ENCODE peak calls at places on chromosomes 1 and 21, in five cellular contexts. H, B, U, P and G are unnamed samples.
A peak's percentile ranks its signal among the peaks of the same experiment; 100 is the strongest.

GRCh38 chr1:7427066-7427465 is 344.0 kb upstream of the VAMP3 start:
- DNase-seq in P (no peak), B (no peak), U (no peak), H (no peak), G (no peak)

GRCh38 chr1:206012086-206012859 is 9.1 kb upstream of the RAB7B start:
- DNase-seq in U (peak; percentile 91), P (no peak), B (peak; percentile 65), H (peak; percentile 8), G (peak; percentile 28)

GRCh38 chr1:32299327-32299726 is 7.4 kb downstream of the HDAC1 start:
- DNase-seq in H (no peak), P (no peak), U (no peak), B (no peak), G (no peak)

GRCh38 chr21:44291078-44291935 is 5.6 kb downstream of the AIRE start:
- DNase-seq in B (no peak), H (no peak), P (no peak), U (no peak), G (no peak)

GRCh38 chr1:25430073-25430665 is 528 bp upstream of the MACO1 start:
- DNase-seq in U (peak; percentile 92), H (peak; percentile 70), B (peak; percentile 73), P (peak; percentile 66), G (peak; percentile 49)

GRCh38 chr1:53001128-53001527 is 60.9 kb upstream of the PODN start:
- DNase-seq in H (no peak), U (no peak), P (no peak), B (no peak), G (no peak)

GRCh38 chr1:182617734-182618288 is 13.6 kb upstream of the RGS16 start:
- DNase-seq in U (no peak), B (no peak), H (no peak), P (no peak), G (no peak)

GRCh38 chr1:98399219-98399618 is 262.3 kb upstream of the SNX7 start:
- DNase-seq in U (no peak), P (no peak), B (no peak), H (no peak), G (no peak)

GRCh38 chr1:202029171-202029665 is 18.8 kb downstream of the ELF3 start:
- DNase-seq in B (no peak), H (no peak), P (no peak), U (no peak), G (no peak)

GRCh38 chr1:210244746-210245367 is 12.3 kb downstream of the SERTAD4 start:
- DNase-seq in U (no peak), P (no peak), H (no peak), B (no peak), G (no peak)

GRCh38 chr21:37758997-37759396 is 157.3 kb downstream of the KCNJ6 start:
- DNase-seq in P (no peak), U (no peak), B (peak; percentile 79), H (no peak), G (no peak)

GRCh38 chr1:198829948-198830347 is 191.1 kb downstream of the PTPRC start:
- DNase-seq in P (no peak), U (no peak), B (peak; percentile 49), H (no peak), G (no peak)

DNA sequence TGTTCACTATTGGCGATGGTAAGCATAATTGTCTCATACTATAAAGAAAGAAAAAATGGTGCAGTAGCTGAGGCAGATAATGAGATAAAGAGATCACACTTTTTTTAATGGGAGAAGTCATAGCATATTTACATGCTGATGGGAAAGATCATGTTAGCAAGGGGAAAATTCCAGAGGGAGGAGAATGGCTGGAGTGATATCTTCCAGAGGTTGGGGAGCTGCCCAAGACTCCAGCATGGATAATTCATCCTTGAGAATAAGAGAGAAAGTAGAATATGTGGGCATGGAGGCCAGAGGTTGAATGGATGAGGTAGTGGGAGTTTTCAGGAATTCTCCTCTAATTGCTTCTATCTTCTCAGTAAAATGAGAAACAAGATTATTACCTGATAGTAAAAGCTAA is 45.8 kb upstream of the RGS1 start:
- DNase-seq in B (no peak), H (no peak), U (no peak), P (no peak), G (no peak)
- H3K27ac ChIP-seq in B (no peak overlapping the region), H (no peak overlapping the region), U (peak overlapping the region; percentile 34), P (peak overlapping the region; percentile 63), G (peak overlapping the region; percentile 60)

DNA sequence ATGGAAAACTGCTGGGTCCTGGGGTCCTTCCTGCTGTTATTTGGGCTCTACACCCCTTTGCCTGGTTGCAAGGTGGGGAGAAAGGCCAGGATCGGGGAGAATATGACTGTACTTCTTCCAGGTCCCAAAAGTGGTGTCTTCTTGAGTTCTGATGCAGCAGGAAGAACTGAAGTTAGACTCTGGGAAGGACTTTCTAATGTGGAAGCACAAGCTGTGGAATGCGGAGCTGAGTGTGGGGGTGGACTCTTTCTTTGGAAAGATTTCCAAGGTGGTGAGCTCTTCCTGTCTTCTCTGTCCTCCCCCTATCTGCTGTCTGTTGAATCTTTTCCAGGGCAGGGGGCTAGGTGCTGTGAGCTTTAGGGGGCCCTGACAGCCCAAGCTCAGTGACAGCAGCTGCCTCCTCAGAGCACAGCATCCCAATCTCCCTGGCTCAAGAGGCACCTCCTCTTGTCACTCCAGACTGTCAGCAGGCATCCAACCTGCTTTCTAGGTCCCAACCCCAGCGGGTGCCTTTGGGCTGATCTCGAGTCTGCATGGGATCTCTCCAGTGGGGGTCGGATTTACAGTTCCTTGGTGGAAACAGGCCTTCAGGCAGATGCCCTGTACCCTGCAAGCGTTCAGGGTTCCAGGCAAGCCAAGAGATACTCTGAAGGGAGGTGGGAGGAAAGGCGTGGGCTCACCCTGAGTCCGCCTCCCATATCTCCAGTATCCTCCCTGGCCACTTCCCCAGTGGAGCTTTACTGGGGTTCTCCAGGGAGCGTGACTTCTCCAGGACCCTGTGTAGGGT is 23.2 kb downstream of the ADORA1 start:
- DNase-seq in P (no peak), H (no peak), B (no peak), U (peak; percentile 13), G (no peak)
- TF ChIP-seq CTCF in P (no peak), H (no peak), B (no peak), U (no peak), G (no peak)

GRCh38 chr1:15702722-15703550 is 18.8 kb downstream of the PLEKHM2 start:
- DNase-seq in B (peak; percentile 61), H (no peak), U (no peak), P (no peak), G (no peak)

GRCh38 chr1:15705184-15705566 is 21.1 kb downstream of the PLEKHM2 start:
- DNase-seq in P (no peak), B (no peak), H (no peak), U (no peak), G (no peak)

GRCh38 chr1:15703562-15703961 is 19.4 kb downstream of the PLEKHM2 start:
- DNase-seq in P (peak; percentile 59), H (no peak), U (peak; percentile 61), B (no peak), G (no peak)

GRCh38 chr1:15706751-15707150 is 22.6 kb downstream of the PLEKHM2 start:
- DNase-seq in H (no peak), U (peak; percentile 79), P (no peak), B (no peak), G (no peak)

DNA sequence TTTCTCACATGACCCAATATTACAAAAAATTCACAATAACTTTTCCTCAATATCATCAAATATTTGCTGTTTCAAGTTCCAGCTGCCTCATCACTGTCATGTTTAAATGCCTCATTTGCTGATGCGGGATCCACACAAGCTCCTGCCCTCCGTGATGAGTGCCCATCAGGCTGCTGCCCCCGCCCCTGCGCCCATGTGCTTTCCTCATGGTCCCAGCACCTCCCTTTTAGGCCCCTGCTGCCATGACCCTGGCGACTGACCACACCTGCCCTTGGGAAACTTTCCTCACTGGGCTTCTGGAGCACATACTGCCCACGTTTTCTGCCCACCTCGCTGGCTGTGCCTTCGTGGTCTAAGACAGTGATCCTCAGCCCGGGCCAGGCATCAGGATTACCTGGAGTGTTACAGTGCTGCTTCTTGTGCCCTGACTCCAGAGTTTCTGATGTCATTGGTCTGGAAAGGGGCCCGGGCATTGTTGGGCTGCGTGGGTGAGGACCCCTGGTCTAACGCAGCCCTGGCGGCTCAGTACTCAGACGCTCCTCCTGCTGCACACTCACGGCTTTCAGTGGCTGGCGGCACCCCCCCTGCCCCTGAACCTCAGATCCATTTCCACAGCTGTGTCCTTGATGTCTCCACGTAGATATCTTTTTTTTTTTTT is 20.5 kb downstream of the PLEKHM2 start:
- DNase-seq in H (no peak), U (no peak), B (no peak), P (no peak), G (no peak)
- H3K27ac ChIP-seq in H (no peak overlapping the region), U (peak overlapping the region; percentile 80), B (no peak overlapping the region), P (peak overlapping the region; percentile 81), G (peak overlapping the region; percentile 78)

GRCh38 chr1:63363014-63363413 is 4.4 kb upstream of the ALG6 start:
- DNase-seq in P (no peak), B (no peak), U (no peak), H (no peak), G (no peak)

GRCh38 chr1:63366915-63367217 is 561 bp upstream of the ALG6 start:
- DNase-seq in H (no peak), P (no peak), U (no peak), B (no peak), G (no peak)

GRCh38 chr1:63362578-63362977 is 4.8 kb upstream of the ALG6 start:
- DNase-seq in P (no peak), B (no peak), H (no peak), U (no peak), G (no peak)

GRCh38 chr1:63368131-63368530 is 704 bp downstream of the ALG6 start:
- DNase-seq in U (no peak), H (no peak), B (no peak), P (no peak), G (no peak)

DNA sequence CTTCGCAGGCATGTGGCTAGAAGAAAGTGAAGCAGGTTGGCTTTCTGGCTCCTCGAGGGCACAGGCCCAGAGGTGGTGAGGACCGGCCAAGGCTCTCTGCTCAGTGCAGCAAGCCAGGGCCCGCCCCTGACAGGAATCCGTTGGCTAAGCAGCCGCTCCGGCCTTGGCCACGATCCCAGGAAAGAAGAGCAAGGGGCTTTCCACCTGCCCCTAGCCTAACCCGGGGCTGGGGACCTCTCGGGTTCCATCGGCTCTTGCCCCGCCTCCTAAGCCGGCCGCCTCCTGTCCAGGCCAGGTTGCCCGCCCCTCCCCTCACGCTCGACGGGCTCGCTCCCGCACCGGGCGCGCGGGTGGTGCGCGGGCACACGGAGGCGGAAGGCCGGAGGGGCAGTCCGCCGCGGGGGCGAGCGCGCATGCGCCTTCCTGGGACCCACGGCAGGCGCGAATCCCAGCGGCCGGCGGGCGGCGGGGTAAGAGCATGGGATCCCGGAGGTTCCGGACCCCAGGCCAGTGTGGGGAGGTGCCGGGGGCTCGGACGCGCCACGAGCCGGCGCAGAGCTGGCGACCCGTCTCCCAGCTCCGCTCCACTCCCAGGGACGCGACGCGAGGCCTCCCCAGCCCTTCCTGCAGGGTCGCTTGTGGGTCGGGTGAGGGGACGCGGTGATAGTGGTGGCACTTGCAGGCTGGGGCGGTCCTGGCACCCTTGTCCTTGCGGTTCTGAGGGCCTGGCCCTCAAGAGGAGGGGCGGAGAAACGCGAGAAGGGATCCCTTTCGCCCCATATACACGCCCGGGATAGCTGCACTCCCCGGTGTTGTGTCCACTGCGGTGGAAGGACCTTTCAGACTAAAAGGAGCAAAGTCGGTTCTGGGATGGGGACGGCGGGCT is at the start of gene ALG6:
- DNase-seq in U (peak; percentile 97), B (peak; percentile 98), P (peak; percentile 84), H (peak; percentile 79), G (peak; percentile 54)
- TF ChIP-seq CTCF in U (no peak), B (no peak), P (no peak), H (no peak), G (peak; percentile 36)

GRCh38 chr1:1211541-1212511 is 2.1 kb downstream of the TNFRSF4 start:
- DNase-seq in B (no peak), H (no peak), P (no peak), U (peak; percentile 38), G (no peak)
- H3K27ac ChIP-seq in B (no peak overlapping the region), H (no peak overlapping the region), P (no peak overlapping the region), U (peak overlapping the region; percentile 71), G (no peak overlapping the region)